ENCODE peak calls at places on chromosomes 16 and 17, in seven cellular contexts. D, S, X, H, Z, J and G are unnamed samples.

GRCh38 chr17:69451416-69452394 is 37.2 kb downstream of the MAP2K6 start:
- DNase-seq in D (peak; percentile 37), S (no peak), X (no peak), H (no peak), Z (no peak), J (no peak), G (no peak)

GRCh38 chr17:40553694-40554534 is 11.4 kb downstream of the CCR7 start:
- DNase-seq in D (no peak), S (peak; percentile 73), X (peak; percentile 40), H (peak; percentile 66), Z (no peak), J (peak; percentile 33), G (no peak)

GRCh38 chr17:51474764-51475163 is 214.4 kb downstream of the UTP18 start:
- DNase-seq in D (no peak), S (no peak), X (no peak), H (no peak), Z (no peak), J (no peak), G (no peak)

GRCh38 chr16:23504453-23505179 is 5.7 kb downstream of the GGA2 start:
- DNase-seq in D (no peak), S (peak; percentile 59), X (peak; percentile 86), H (no peak), Z (peak; percentile 96), J (peak; percentile 33), G (peak; percentile 43)

GRCh38 chr17:76681222-76682137 is 29.3 kb downstream of the MXRA7 start:
- DNase-seq in D (peak; percentile 51), S (peak; percentile 66), X (peak; percentile 72), H (peak; percentile 60), Z (peak; percentile 48), J (peak; percentile 89), G (peak; percentile 64)

GRCh38 chr17:74015316-74015715 is 188.2 kb upstream of the RPL38 start:
- DNase-seq in D (no peak), S (no peak), X (no peak), H (no peak), Z (no peak), J (no peak), G (no peak)

GRCh38 chr16:85366031-85366763 is 246.9 kb upstream of the GSE1 start:
- DNase-seq in D (no peak), S (no peak), X (peak; percentile 44), H (no peak), Z (no peak), J (no peak), G (no peak)

GRCh38 chr17:20103454-20104448 is 94.6 kb downstream of the SPECC1 start:
- DNase-seq in D (no peak), S (peak; percentile 36), X (no peak), H (no peak), Z (no peak), J (no peak), G (no peak)

GRCh38 chr17:28340374-28340773 is 4.8 kb downstream of the TNFAIP1 start:
- DNase-seq in D (no peak), S (no peak), X (no peak), H (no peak), Z (no peak), J (no peak), G (no peak)

GRCh38 chr16:10644092-10644491 is 50.6 kb downstream of the TEKT5 start:
- DNase-seq in D (no peak), S (no peak), X (no peak), H (no peak), Z (no peak), J (no peak), G (no peak)

GRCh38 chr17:71409712-71410111 is 711.1 kb upstream of the SOX9 start:
- DNase-seq in D (no peak), S (no peak), X (peak; percentile 83), H (no peak), Z (peak; percentile 97), J (no peak), G (no peak)

DNA sequence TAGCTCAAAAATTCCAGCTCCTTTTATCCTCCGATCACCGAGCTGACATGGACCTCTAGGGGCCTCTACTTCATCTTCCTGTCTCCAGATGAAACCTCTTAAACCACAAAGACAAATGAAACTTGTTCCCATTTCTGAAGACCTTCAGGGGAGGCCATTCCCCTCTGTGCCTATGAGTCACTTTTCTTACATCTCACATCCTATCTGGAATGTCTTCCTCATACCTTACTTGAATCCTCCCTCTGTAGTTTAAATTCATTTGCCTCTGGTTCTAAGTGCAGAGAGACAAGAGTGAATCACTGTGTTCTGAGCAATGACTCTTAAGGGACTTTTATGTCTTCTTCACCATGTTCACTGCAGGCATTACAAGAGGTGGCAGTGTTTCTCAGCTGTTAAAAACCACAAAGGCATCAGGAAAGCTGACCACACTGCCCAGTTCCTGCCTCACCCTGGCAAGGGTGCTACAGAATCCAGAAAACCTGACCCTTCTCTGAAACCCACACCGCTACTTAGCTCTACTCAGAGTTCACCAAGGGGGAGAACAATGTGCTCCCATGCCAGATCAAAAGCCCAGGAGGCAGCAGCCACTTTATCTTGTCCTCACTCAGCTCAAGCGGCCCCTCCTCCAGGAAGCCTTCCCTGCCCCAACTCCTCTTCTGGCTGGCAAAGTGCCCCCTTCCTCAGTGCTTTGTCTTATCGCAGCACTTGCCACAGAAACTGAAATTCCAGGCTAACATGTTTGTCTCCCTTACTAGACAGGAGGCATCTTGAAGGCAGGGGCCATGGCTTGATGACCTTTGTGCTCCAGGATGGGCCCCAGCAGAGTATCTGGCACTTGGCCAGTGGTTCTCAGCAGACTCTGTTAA is 6.4 kb downstream of the CUEDC1 start:
- DNase-seq in D (peak; percentile 59), S (no peak), X (peak; percentile 76), H (no peak), Z (peak; percentile 99), J (no peak), G (no peak)
- TF ChIP-seq CTCF in D (peak; percentile 26), S (peak; percentile 18), X (no peak), H (no peak), Z (no peak), J (no peak), G (no peak)

DNA sequence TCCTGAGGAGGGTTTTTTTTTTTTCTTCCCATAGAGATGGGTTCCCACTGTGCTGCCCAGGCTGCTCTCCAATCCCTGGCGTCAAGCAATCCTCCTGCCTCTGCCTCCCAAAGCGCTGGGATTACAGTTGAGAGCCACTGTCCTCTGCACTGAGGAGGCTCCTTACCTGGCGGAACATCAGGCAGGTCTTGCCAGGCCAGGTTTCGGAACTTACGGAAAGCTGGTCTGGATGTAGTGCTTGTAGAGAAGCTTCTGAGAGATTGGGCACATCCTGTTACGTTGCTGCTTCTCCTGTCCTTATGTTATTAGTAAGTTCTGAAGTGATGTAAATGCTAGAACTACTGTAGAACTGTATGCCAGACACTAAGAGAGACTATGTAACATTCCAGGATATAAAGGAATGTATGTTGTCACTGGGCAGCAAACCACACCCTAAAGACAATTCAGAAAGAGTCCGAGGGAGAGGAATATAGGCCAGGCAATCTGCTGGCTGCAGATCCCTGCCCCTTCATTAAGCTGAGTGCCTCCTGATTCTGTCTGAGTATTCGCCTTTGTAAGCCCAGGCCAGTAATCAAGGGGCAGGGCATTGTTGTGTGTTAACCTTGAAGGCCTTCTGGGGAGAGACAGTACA is 21.1 kb downstream of the ETV4 start:
- DNase-seq in D (no peak), S (no peak), X (no peak), H (no peak), Z (no peak), J (no peak), G (no peak)
- H3K27ac ChIP-seq in D (no peak overlapping the region), S (no peak overlapping the region), X (no peak overlapping the region), H (no peak overlapping the region), Z (no peak overlapping the region), J (no peak overlapping the region), G (no peak overlapping the region)

DNA sequence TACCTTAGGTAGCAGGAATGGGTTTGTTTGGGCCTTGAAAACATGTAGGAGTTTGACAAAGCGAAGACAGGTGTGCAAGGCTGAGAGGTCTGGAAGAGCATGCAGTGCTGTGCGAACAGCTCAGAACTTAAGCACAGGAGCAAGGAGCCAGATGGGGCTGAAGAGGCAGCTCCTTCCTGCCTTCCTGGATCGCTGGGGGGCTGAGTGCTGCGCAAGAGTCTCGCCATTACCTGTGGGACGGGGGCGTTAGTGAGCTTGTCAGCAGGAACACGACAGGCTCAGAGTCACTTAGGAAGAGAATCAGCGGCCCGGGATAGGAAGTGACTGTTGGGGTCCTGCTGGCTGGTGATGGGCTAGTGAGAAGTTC is 464 bp upstream of the MRM1 start:
- DNase-seq in D (peak; percentile 15), S (no peak), X (no peak), H (no peak), Z (no peak), J (no peak), G (no peak)
- TF ChIP-seq CTCF in D (no peak), S (no peak), X (no peak), H (no peak), Z (no peak), J (no peak), G (peak; percentile 16)

GRCh38 chr17:67680445-67681224 is 37.1 kb upstream of the NOL11 start:
- DNase-seq in D (no peak), S (no peak), X (no peak), H (no peak), Z (no peak), J (no peak), G (no peak)

GRCh38 chr17:67675481-67675880 is 42.3 kb upstream of the NOL11 start:
- DNase-seq in D (no peak), S (no peak), X (no peak), H (no peak), Z (no peak), J (no peak), G (no peak)

GRCh38 chr17:67682196-67682595 is 35.5 kb upstream of the NOL11 start:
- DNase-seq in D (no peak), S (no peak), X (no peak), H (no peak), Z (no peak), J (no peak), G (no peak)

GRCh38 chr17:67679721-67680120 is 38.0 kb upstream of the NOL11 start:
- DNase-seq in D (peak; percentile 80), S (no peak), X (no peak), H (no peak), Z (no peak), J (no peak), G (no peak)

GRCh38 chr17:67679225-67679624 is 38.5 kb upstream of the NOL11 start:
- DNase-seq in D (peak; percentile 72), S (no peak), X (no peak), H (no peak), Z (no peak), J (no peak), G (no peak)
- H3K27ac ChIP-seq in D (peak overlapping the region; percentile 87), S (no peak overlapping the region), X (no peak overlapping the region), H (no peak overlapping the region), Z (no peak overlapping the region), J (no peak overlapping the region), G (no peak overlapping the region)

DNA sequence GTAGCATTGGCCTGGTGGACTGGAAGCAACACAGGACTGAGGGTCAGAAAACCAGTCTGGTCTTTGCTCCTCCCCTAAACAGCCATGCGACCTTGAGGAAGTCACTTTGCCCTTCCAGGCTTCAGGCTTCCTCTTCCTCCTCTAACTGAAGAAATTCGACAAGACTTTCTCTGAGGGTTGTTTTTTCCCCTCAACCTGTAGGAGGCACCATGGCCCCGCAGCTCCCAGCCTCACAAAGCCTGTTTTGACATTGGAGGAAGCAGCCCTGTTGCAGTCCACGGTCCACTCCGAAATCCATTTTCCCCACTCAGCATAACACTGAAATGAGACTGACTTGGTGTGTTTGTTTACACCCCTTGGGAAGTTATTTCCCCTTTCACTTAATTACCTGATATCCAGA is 41.2 kb upstream of the PIRT start:
- DNase-seq in D (no peak), S (peak; percentile 20), X (no peak), H (no peak), Z (no peak), J (peak; percentile 45), G (no peak)
- TF ChIP-seq CTCF in D (no peak), S (peak; percentile 60), X (no peak), H (no peak), Z (no peak), J (peak; percentile 34), G (no peak)